ENCODE peak calls at places on chromosomes 11 and 22, in five cellular contexts. Q is Peyer's patch; H is CD8-positive, alpha-beta memory T cell; W is left lung; F is CD8-positive, alpha-beta T cell. I is an unnamed sample.

GRCh38 chr11:9266132-9266736 is 1.1 kb upstream of the DENND5A start:
- DNase-seq in Q (no peak), H (no peak), W (no peak), F (no peak), I (no peak)

GRCh38 chr22:47392729-47393128 is 630.3 kb downstream of the TBC1D22A start:
- DNase-seq in Q (peak; percentile 15), H (no peak), W (no peak), F (no peak), I (no peak)

GRCh38 chr22:18000441-18001039 is 23.8 kb downstream of the MICAL3 start:
- DNase-seq in Q (peak; percentile 59), H (peak; percentile 15), W (no peak), F (peak; percentile 35), I (peak; percentile 27)

GRCh38 chr22:31818481-31819392 is 64.9 kb downstream of the DEPDC5 start:
- DNase-seq in Q (no peak), H (no peak), W (no peak), F (no peak), I (no peak)

GRCh38 chr11:95490625-95491024 is 259.6 kb upstream of the SESN3 start:
- DNase-seq in Q (no peak), H (no peak), W (no peak), F (no peak), I (no peak)

GRCh38 chr11:35418847-35419712 is at the start of gene SLC1A2:
- DNase-seq in Q (no peak), H (no peak), W (no peak), F (no peak), I (no peak)

GRCh38 chr11:45795379-45795778 is 9.6 kb upstream of the SLC35C1 start:
- DNase-seq in Q (no peak), H (no peak), W (no peak), F (no peak), I (no peak)

GRCh38 chr11:19027829-19028595 is 32.5 kb downstream of the MRGPRX2 start:
- DNase-seq in Q (no peak), H (no peak), W (no peak), F (no peak), I (no peak)

GRCh38 chr22:41557401-41558240 is 3.2 kb upstream of the CSDC2 start:
- DNase-seq in Q (no peak), H (no peak), W (peak; percentile 83), F (no peak), I (no peak)

GRCh38 chr11:125341676-125342075 is 154.4 kb downstream of the FEZ1 start:
- DNase-seq in Q (no peak), H (no peak), W (no peak), F (no peak), I (no peak)

GRCh38 chr11:17486666-17487065 is 10.0 kb upstream of the ABCC8 start:
- DNase-seq in Q (no peak), H (no peak), W (no peak), F (no peak), I (no peak)

GRCh38 chr11:95076416-95076815 is 9.7 kb downstream of the SRSF8 start:
- DNase-seq in Q (no peak), H (no peak), W (no peak), F (no peak), I (no peak)

GRCh38 chr11:70595452-70595851 is 197.1 kb downstream of the CTTN start:
- DNase-seq in Q (no peak), H (no peak), W (no peak), F (no peak), I (no peak)

GRCh38 chr11:13680501-13681264 is 12.2 kb downstream of the FAR1 start:
- DNase-seq in Q (no peak), H (no peak), W (peak; percentile 35), F (no peak), I (no peak)

GRCh38 chr11:13679768-13680167 is 11.3 kb downstream of the FAR1 start:
- DNase-seq in Q (no peak), H (no peak), W (no peak), F (no peak), I (no peak)

GRCh38 chr11:13682212-13682611 is 13.7 kb downstream of the FAR1 start:
- DNase-seq in Q (no peak), H (no peak), W (no peak), F (no peak), I (no peak)

GRCh38 chr11:13685461-13686108 is 17.1 kb downstream of the FAR1 start:
- DNase-seq in Q (no peak), H (no peak), W (no peak), F (no peak), I (no peak)

GRCh38 chr11:13681470-13681869 is 13.0 kb downstream of the FAR1 start:
- DNase-seq in Q (no peak), H (no peak), W (no peak), F (no peak), I (no peak)
- H3K4me1 ChIP-seq in Q (no peaks in the 10 kb centered on the region), H (peaks cover 7% of the 10 kb centered on the region), W (peaks cover 82% of the 10 kb centered on the region), F (no peaks in the 10 kb centered on the region), I (peaks cover 22% of the 10 kb centered on the region)

GRCh38 chr11:61333638-61334433 is 808 bp downstream of the TKFC start:
- DNase-seq in Q (no peak), H (no peak), W (peak; percentile 30), F (no peak), I (no peak)

GRCh38 chr11:61331636-61332035 is 1.3 kb downstream of the DDB1 start:
- DNase-seq in Q (no peak), H (no peak), W (peak; percentile 6), F (no peak), I (no peak)

GRCh38 chr11:61332266-61332822 is 561 bp downstream of the DDB1 start:
- DNase-seq in Q (no peak), H (no peak), W (peak; percentile 33), F (no peak), I (no peak)

GRCh38 chr11:61334434-61335354 is 1.7 kb downstream of the TKFC start:
- DNase-seq in Q (peak; percentile 82), H (no peak), W (peak; percentile 32), F (no peak), I (no peak)

DNA sequence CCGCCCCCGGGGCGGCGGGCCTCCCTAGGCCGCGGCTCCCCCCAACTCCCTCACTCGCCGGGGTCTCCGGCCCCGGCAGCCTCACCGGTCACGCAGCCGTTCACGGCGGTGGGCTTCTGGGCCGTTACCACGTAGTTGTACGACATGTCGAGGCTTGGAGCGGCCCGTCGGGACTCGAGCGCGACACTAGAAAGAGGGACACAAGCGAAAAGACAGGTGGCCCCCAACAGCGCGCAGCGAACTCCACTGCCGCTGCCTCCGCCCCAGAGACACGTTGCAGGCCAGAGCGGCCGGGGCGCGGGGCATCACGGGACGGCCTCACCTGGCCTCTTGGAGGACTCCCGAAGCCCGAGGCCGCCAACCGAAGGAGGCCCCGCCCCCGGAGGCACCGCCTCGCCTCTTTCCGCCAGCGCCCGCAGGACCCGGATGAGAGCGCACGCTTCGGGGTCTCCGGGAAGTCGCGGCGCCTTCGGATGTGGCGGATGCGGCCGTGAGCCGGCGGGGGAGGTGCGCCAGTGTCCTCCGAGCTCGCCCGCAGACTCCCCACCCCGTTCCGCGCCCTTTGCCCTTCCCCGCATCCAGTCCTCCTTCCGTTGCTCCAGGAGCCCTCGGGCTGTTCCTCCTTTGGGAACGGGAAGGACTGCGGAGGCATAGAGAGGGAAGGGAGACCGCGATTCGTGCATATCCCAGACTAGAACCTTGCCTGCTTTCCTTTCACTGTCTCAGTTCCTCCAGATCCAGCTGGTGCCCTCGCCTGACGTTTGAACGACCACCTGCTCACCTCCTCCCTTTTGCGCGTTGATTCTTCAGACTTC is at the start of the genes DDB1 and TKFC:
- DNase-seq in Q (peak; percentile 96), H (peak; percentile 97), W (peak; percentile 96), F (peak; percentile 97), I (peak; percentile 97)
- H3K4me1 ChIP-seq in Q (peaks cover 6% of the 10 kb centered on the region), H (peaks cover 39% of the 10 kb centered on the region), W (peaks cover 42% of the 10 kb centered on the region), F (peaks cover 36% of the 10 kb centered on the region), I (peaks cover 39% of the 10 kb centered on the region)

DNA sequence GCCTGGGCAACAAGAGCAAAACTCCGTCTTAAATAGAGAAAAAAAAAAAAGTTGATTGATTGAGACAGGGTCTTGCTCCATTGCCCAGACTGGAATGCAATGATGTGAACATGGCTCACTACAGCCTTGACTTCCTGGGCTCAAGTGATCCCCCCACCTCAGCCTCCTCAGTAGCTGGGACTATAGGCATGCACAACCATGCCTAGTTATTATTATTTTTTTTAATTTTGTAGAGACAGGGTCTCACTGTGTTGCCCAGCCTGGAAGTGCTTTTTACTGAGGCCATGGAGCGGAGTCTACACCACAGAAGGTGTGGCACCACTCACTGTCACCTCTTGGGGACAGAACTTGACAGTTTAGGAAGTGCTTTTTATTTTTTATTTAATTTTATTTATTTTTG is 17.8 kb downstream of the TRIOBP start:
- DNase-seq in Q (no peak), H (no peak), W (no peak), F (no peak), I (no peak)
- H3K4me1 ChIP-seq in Q (no peaks in the 10 kb centered on the region), H (no peaks in the 10 kb centered on the region), W (no peaks in the 10 kb centered on the region), F (no peaks in the 10 kb centered on the region), I (no peaks in the 10 kb centered on the region)

DNA sequence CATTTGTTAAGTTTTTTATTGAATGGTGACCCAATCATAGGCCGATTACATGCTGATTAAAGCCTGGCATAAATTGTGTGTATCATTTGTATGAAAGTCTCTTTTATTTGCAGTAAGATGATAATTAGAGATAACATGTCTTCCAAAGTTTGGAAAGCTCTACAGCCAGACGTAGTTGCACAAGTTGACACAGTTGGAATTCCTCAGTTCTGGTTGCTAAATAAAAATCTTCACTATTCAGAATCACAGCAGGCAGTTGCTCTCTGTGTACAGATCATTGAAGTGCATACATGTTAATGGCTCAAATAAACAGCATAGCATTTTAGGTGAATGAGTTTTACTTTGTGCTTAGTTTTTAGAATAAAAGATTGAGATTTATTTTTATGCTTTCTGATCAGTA is 69.5 kb downstream of the ARHGAP42 start:
- DNase-seq in Q (no peak), H (no peak), W (no peak), F (no peak), I (no peak)
- H3K4me1 ChIP-seq in Q (no peaks in the 10 kb centered on the region), H (no peaks in the 10 kb centered on the region), W (no peaks in the 10 kb centered on the region), F (no peaks in the 10 kb centered on the region), I (no peaks in the 10 kb centered on the region)

GRCh38 chr11:6571434-6572008 is 31.9 kb downstream of the RRP8 start:
- DNase-seq in Q (no peak), H (no peak), W (no peak), F (peak; percentile 14), I (no peak)
- H3K4me1 ChIP-seq in Q (no peaks in the 10 kb centered on the region), H (no peaks in the 10 kb centered on the region), W (no peaks in the 10 kb centered on the region), F (no peaks in the 10 kb centered on the region), I (no peaks in the 10 kb centered on the region)

GRCh38 chr11:59266491-59266890 is 53.8 kb upstream of the MPEG1 start:
- DNase-seq in Q (no peak), H (no peak), W (no peak), F (no peak), I (no peak)

GRCh38 chr11:59265735-59266134 is 53.0 kb upstream of the MPEG1 start:
- DNase-seq in Q (no peak), H (no peak), W (no peak), F (no peak), I (no peak)

GRCh38 chr11:59262419-59262818 is 49.7 kb upstream of the MPEG1 start:
- DNase-seq in Q (no peak), H (no peak), W (no peak), F (no peak), I (no peak)

GRCh38 chr11:59263225-59263894 is 50.6 kb upstream of the MPEG1 start:
- DNase-seq in Q (peak; percentile 53), H (no peak), W (no peak), F (no peak), I (peak; percentile 16)

GRCh38 chr11:59264736-59265135 is 52.0 kb upstream of the MPEG1 start:
- DNase-seq in Q (no peak), H (no peak), W (no peak), F (no peak), I (no peak)
- H3K4me1 ChIP-seq in Q (no peaks in the 10 kb centered on the region), H (no peaks in the 10 kb centered on the region), W (no peaks in the 10 kb centered on the region), F (no peaks in the 10 kb centered on the region), I (no peaks in the 10 kb centered on the region)

I was measured in CD4-positive, alpha-beta memory T cell.